ENCODE peak calls at places on chromosomes 2 and 18, in six cellular contexts. A is Peyer's patch, K is H54, J is ovary, N is right lobe of liver, W is A549. O is an unnamed sample.

GRCh38 chr2:204503869-204504268 is 41.4 kb upstream of the PARD3B start:
- DNase-seq in A (no peak), K (no peak), J (no peak), N (no peak), W (no peak), O (no peak)

GRCh38 chr2:9771481-9772017 is 71.7 kb upstream of the TAF1B start:
- DNase-seq in A (no peak), K (peak), J (no peak), N (no peak), W (peak), O (no peak)

GRCh38 chr18:78785706-78786105 is 193.9 kb upstream of the SALL3 start:
- DNase-seq in A (no peak), K (no peak), J (no peak), N (no peak), W (no peak), O (no peak)

GRCh38 chr2:195560209-195560907 is 96.7 kb upstream of the SLC39A10 start:
- DNase-seq in A (no peak), K (no peak), J (no peak), N (no peak), W (peak), O (no peak)

GRCh38 chr2:175707322-175707721 is 294.7 kb downstream of the LNPK start:
- DNase-seq in A (no peak), K (no peak), J (no peak), N (no peak), W (no peak), O (no peak)

GRCh38 chr2:39525636-39526412 is 88.7 kb upstream of the MAP4K3 start:
- DNase-seq in A (no peak), K (no peak), J (no peak), N (no peak), W (peak), O (no peak)

GRCh38 chr2:240259201-240259923 is 118.9 kb upstream of the OTOS start:
- DNase-seq in A (no peak), K (no peak), J (peak), N (no peak), W (no peak), O (no peak)

GRCh38 chr2:40169430-40169829 is 282.5 kb downstream of the SLC8A1 start:
- DNase-seq in A (no peak), K (no peak), J (no peak), N (no peak), W (no peak), O (no peak)

GRCh38 chr2:72914226-72915075 is 2.9 kb upstream of the EMX1 start:
- DNase-seq in A (no peak), K (no peak), J (no peak), N (no peak), W (no peak), O (no peak)

GRCh38 chr2:169796441-169796840 is 2.2 kb upstream of the SSB start:
- DNase-seq in A (no peak), K (no peak), J (no peak), N (no peak), W (no peak), O (no peak)

GRCh38 chr18:76371804-76372203 is 123.2 kb downstream of the ZNF516 start:
- DNase-seq in A (no peak), K (no peak), J (no peak), N (no peak), W (no peak), O (no peak)

GRCh38 chr18:26746284-26747130 is 119.0 kb downstream of the AQP4 start:
- DNase-seq in A (no peak), K (no peak), J (no peak), N (no peak), W (peak), O (no peak)

GRCh38 chr2:69836316-69836715 is 6.9 kb downstream of the GMCL1 start:
- DNase-seq in A (no peak), K (no peak), J (no peak), N (no peak), W (no peak), O (no peak)

GRCh38 chr2:43623052-43623451 is 14.0 kb upstream of the PLEKHH2 start:
- DNase-seq in A (no peak), K (no peak), J (peak), N (no peak), W (no peak), O (no peak)

GRCh38 chr18:76518543-76519155 is 23.6 kb upstream of the ZNF516 start:
- DNase-seq in A (peak), K (no peak), J (peak), N (peak), W (no peak), O (no peak)

GRCh38 chr18:28903366-28903765 is 726.4 kb upstream of the CDH2 start:
- DNase-seq in A (no peak), K (no peak), J (no peak), N (no peak), W (no peak), O (no peak)

GRCh38 chr2:165539985-165540384 is 70.5 kb downstream of the CSRNP3 start:
- DNase-seq in A (no peak), K (no peak), J (no peak), N (no peak), W (no peak), O (no peak)

GRCh38 chr2:233247744-233248143 is 3.7 kb upstream of the ATG16L1 start:
- DNase-seq in A (no peak), K (peak), J (no peak), N (no peak), W (peak), O (no peak)

GRCh38 chr2:239779592-239779983 is 245.6 kb downstream of the NDUFA10 start:
- DNase-seq in A (no peak), K (no peak), J (no peak), N (no peak), W (no peak), O (no peak)

GRCh38 chr2:91477731-91478672 is 2786.5 kb downstream of the RPIA start:
- DNase-seq in A (peak), K (peak), J (peak), N (peak), W (no peak), O (no peak)

GRCh38 chr18:44409524-44409923 is 271.2 kb upstream of the SETBP1 start:
- DNase-seq in A (no peak), K (no peak), J (no peak), N (no peak), W (no peak), O (no peak)

GRCh38 chr18:48244530-48244929 is 164.7 kb downstream of the ZBTB7C start:
- DNase-seq in A (no peak), K (no peak), J (no peak), N (no peak), W (no peak), O (no peak)

GRCh38 chr2:673016-673415 is 4.2 kb downstream of the TMEM18 start:
- DNase-seq in A (no peak), K (no peak), J (no peak), N (no peak), W (no peak), O (no peak)

GRCh38 chr2:120332384-120332783 is 13.6 kb upstream of the INHBB start:
- DNase-seq in A (no peak), K (no peak), J (no peak), N (no peak), W (no peak), O (no peak)

GRCh38 chr2:36373149-36373880 is 17.7 kb downstream of the CRIM1 start:
- DNase-seq in A (no peak), K (no peak), J (no peak), N (no peak), W (peak), O (no peak)

GRCh38 chr2:168465594-168465993 is 9.5 kb downstream of the CERS6 start:
- DNase-seq in A (no peak), K (no peak), J (no peak), N (no peak), W (no peak), O (no peak)

GRCh38 chr2:20593072-20594034 is 57.5 kb downstream of the HS1BP3 start:
- DNase-seq in A (no peak), K (peak), J (peak), N (peak), W (peak), O (no peak)

GRCh38 chr2:113053666-113054435 is 1.2 kb upstream of the IL36B start:
- DNase-seq in A (no peak), K (no peak), J (no peak), N (no peak), W (no peak), O (no peak)

GRCh38 chr2:25938345-25938744 is 44.0 kb downstream of the KIF3C start:
- DNase-seq in A (no peak), K (no peak), J (no peak), N (no peak), W (no peak), O (no peak)

GRCh38 chr2:30865218-30865617 is 58.0 kb upstream of the CAPN13 start:
- DNase-seq in A (no peak), K (no peak), J (no peak), N (no peak), W (no peak), O (no peak)

GRCh38 chr2:9366041-9366440 is 57.3 kb downstream of the ITGB1BP1 start:
- DNase-seq in A (no peak), K (no peak), J (no peak), N (no peak), W (no peak), O (no peak)

GRCh38 chr18:35489913-35490490 is 7.8 kb downstream of the INO80C start:
- DNase-seq in A (no peak), K (no peak), J (no peak), N (no peak), W (no peak), O (no peak)

GRCh38 chr2:138373993-138374408 is 127.6 kb upstream of the SPOPL start:
- DNase-seq in A (no peak), K (no peak), J (no peak), N (no peak), W (peak), O (no peak)

GRCh38 chr2:207128867-207129266 is 36.9 kb downstream of the KLF7 start:
- DNase-seq in A (no peak), K (no peak), J (no peak), N (no peak), W (no peak), O (no peak)

GRCh38 chr2:12718662-12719399 is 2.1 kb downstream of the TRIB2 start:
- DNase-seq in A (no peak), K (no peak), J (no peak), N (no peak), W (no peak), O (no peak)

GRCh38 chr2:151111599-151112278 is 149.9 kb downstream of the RBM43 start:
- DNase-seq in A (no peak), K (no peak), J (no peak), N (no peak), W (peak), O (no peak)

GRCh38 chr2:101274142-101274541 is 21.5 kb downstream of the CNOT11 start:
- DNase-seq in A (no peak), K (no peak), J (no peak), N (no peak), W (no peak), O (no peak)

GRCh38 chr2:99242151-99242550 is 13.3 kb downstream of the LYG2 start:
- DNase-seq in A (no peak), K (no peak), J (no peak), N (no peak), W (no peak), O (no peak)

GRCh38 chr2:16513626-16514025 is 152.0 kb downstream of the CYRIA start:
- DNase-seq in A (no peak), K (no peak), J (no peak), N (no peak), W (no peak), O (no peak)

GRCh38 chr2:156321243-156321904 is 11.1 kb downstream of the NR4A2 start:
- DNase-seq in A (no peak), K (no peak), J (no peak), N (peak), W (no peak), O (no peak)

GRCh38 chr2:156319811-156320490 is 12.6 kb downstream of the NR4A2 start:
- DNase-seq in A (no peak), K (no peak), J (no peak), N (peak), W (no peak), O (no peak)

GRCh38 chr2:156322103-156322671 is 10.3 kb downstream of the NR4A2 start:
- DNase-seq in A (no peak), K (no peak), J (no peak), N (no peak), W (no peak), O (no peak)

GRCh38 chr2:156322681-156323211 is 9.8 kb downstream of the NR4A2 start:
- DNase-seq in A (no peak), K (no peak), J (no peak), N (no peak), W (no peak), O (no peak)

DNA sequence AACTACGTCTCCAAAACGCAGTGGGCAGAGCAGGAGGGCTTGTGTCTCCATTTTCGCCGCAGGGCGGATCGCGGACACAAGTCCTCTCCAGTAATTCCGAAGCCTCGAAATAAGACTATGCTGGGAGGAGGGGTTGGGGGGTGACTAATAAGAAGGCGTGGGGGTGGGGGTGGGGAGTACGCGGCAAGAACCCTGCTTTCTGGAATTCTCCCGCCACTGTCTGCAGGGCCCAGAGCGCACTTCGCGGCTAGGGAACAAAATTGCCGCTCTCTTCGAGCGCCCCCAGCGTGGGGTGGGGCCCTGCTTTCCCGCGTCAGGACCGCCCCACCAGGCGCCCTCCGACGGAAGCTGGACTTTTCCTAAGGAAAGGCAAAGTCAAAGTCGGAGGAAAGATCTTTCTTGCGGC is 12.0 kb downstream of the NR4A2 start:
- DNase-seq in A (no peak), K (no peak), J (no peak), N (peak), W (peak), O (no peak)
- TF ChIP-seq POLR2A in A (no peak), K (no peak), J (no peak), N (no peak), W (no peak), O (no peak)

GRCh38 chr2:158457092-158457825 is 507 bp downstream of the PKP4 start:
- DNase-seq in A (peak), K (peak), J (peak), N (peak), W (peak), O (peak)

GRCh38 chr2:158458617-158458920 is 1.8 kb downstream of the PKP4 start:
- DNase-seq in A (no peak), K (no peak), J (no peak), N (no peak), W (no peak), O (no peak)

GRCh38 chr2:158459161-158460003 is 2.6 kb downstream of the PKP4 start:
- DNase-seq in A (no peak), K (no peak), J (no peak), N (no peak), W (peak), O (no peak)

GRCh38 chr2:158456309-158457066 is at the start of the genes CCDC148 and PKP4:
- DNase-seq in A (peak), K (peak), J (peak), N (peak), W (peak), O (peak)

DNA sequence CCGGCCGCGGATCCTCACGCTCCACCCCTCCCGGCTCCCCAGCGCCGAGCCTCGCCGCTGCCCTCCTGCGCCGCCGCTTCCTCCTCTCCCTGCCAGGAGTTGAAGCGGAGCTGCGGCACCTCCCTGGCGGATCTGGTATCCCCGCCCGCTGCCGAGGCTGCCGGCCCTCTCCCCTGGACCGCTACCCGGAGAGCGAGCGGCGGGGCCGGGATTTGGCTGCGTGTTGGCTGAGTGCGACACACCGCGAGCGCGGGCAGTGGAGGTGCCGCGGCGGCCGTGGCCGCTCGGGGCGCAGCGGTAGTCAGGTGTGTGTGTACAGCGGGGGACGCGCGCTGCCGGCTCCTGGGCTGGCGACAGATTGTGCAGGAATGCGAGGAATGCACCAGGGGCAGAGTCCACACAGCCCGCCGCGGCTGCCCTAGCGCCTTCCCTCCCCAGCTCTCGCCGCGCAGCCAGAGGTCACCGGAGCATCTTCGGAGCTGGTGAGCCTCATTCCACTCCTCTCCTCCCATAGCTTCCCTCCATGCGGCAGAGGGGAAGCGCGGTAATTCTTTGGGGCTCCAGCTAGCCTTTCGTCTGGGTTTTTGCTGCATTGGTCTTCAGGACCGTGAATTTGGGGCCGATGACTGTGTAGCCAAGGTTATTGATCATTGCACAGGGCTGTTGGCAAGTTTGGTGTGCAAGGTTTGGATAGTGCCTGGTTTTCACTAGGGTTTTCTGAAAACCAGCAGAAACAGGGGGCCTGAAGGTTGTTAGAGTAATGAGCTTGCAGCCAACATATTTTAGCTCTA is 1.3 kb downstream of the PKP4 start:
- DNase-seq in A (peak), K (peak), J (peak), N (peak), W (peak), O (peak)
- TF ChIP-seq POLR2A in A (peak), K (peak), J (peak), N (peak), W (peak), O (no peak)

DNA sequence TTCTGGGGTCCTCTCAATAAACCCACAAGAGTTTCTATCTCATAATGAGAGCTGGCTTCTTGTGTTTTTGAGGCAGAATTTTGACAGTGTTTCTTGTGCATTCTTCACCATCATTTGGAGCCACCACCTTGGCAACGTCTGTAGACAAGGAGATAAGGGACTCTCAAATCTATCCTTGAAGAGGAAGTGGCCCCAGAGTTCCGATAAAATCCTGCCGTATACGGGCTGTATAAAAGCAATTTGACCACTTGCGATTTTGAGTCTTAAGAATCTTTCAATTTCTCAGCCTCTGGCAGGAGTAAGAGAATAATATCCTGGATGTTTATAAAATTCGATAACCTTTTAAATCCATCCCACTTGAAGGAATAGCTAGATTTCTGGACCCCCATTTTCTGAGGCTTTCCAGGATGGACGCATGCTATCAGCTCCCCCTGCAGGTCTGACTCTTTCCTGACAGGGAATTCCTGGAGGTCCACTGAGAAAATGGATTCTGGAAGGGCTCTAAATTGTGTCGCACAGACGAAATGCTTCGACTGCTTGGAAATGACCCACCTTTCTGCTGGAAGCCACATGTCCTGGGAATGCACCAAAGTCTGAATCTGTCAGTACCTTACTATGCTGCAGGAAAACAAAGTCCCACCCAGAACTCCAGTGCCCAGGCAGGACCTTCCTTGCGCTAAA is 54.1 kb downstream of the E2F6 start:
- DNase-seq in A (peak), K (peak), J (peak), N (no peak), W (peak), O (no peak)
- TF ChIP-seq POLR2A in A (no peak), K (no peak), J (no peak), N (no peak), W (no peak), O (no peak)

DNA sequence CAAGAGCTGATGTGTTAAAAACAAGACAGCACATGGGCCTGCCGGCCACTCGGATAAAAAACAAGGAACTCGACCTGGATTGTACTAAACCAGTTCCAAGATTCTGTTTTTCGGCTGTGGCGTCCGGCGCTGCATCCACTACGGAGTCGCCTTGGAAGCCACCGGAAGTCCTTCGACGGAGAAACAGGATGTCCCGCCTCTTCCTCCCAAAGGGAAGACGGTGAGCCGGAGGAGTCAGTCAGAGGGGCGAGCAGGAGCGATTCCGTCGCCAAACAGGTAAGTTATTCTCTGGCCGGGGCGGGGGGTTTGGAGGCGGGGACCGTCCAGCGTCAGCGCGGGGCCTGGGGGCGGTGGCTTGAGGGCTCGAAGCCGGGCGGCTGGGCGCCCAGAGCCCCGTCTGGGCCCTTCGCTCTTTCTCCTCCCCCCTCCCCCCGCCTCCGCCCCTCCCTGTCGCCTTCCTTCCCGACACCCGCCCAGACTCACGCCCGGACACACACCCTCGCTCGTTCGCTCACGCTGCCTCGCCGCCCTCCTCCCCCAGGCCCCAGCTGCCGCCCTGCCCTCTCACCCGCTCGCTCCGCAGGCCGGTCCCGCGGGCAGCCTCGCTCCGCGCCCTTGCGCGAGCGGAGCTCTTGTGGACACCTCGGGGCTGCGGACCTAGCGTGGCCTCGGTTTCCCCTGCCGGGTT is at the start of gene ZNF407:
- DNase-seq in A (peak), K (peak), J (peak), N (peak), W (peak), O (peak)
- TF ChIP-seq POLR2A in A (peak), K (no peak), J (peak), N (peak), W (no peak), O (peak)

O was measured in GM12892.